ENCODE peak calls at places on chromosomes 11 and 22, in eight cellular contexts. V is astrocyte of the spinal cord, A is AG09309, F is thoracic aorta, N is lower lobe of right lung, U is AG04450, O is retinal pigment epithelial cell, K is epithelial cell of esophagus. Q is an unnamed sample.
A peak's percentile ranks its signal among the peaks of the same experiment; 100 is the strongest.

GRCh38 chr22:44521326-44521725 is 23.3 kb upstream of the RTL6 start:
- DNase-seq in N (no peak), A (no peak), V (no peak), F (no peak), O (no peak), U (no peak), K (no peak), Q (no peak)

GRCh38 chr22:27614291-27615007 is 187.1 kb downstream of the MN1 start:
- DNase-seq in U (no peak), K (no peak), F (no peak), N (no peak), O (no peak), A (no peak), V (no peak), Q (no peak)

GRCh38 chr22:42934338-42934737 is 77.3 kb upstream of the ARFGAP3 start:
- DNase-seq in V (no peak), U (no peak), A (no peak), N (no peak), K (no peak), F (no peak), O (no peak), Q (no peak)

GRCh38 chr11:86360775-86361395 is 13.8 kb upstream of the CCDC81 start:
- DNase-seq in U (peak; percentile 24), N (no peak), F (no peak), A (no peak), K (peak; percentile 58), O (no peak), V (peak; percentile 67), Q (no peak)

GRCh38 chr22:38739300-38740055 is 16.3 kb downstream of the SUN2 start:
- DNase-seq in K (no peak), A (no peak), U (no peak), N (no peak), V (no peak), F (no peak), O (no peak), Q (no peak)

GRCh38 chr11:121699801-121700200 is 247.0 kb upstream of the SORL1-AS1 start:
- DNase-seq in A (no peak), K (no peak), N (no peak), O (no peak), F (no peak), U (no peak), V (no peak), Q (no peak)

GRCh38 chr22:50010676-50011446 is 1.7 kb downstream of the IL17REL start:
- DNase-seq in K (no peak), O (no peak), F (no peak), A (no peak), V (no peak), U (no peak), N (peak; percentile 28), Q (no peak)

GRCh38 chr11:71456831-71457230 is 3.8 kb downstream of the NADSYN1 start:
- DNase-seq in K (no peak), F (no peak), U (no peak), V (no peak), A (no peak), O (no peak), N (no peak), Q (no peak)

GRCh38 chr11:18490736-18491485 is 35.3 kb downstream of the LDHAL6A start:
- DNase-seq in N (no peak), F (no peak), V (no peak), K (peak; percentile 20), A (no peak), O (no peak), U (no peak), Q (no peak)

GRCh38 chr22:49502126-49502826 is 325.4 kb downstream of the BRD1 start:
- DNase-seq in A (no peak), F (no peak), V (peak; percentile 4), K (no peak), N (no peak), U (no peak), O (peak; percentile 13), Q (peak; percentile 15)

GRCh38 chr11:72305077-72305476 is 61.1 kb upstream of the PHOX2A start:
- DNase-seq in F (no peak), K (no peak), O (no peak), A (no peak), N (no peak), U (no peak), V (no peak), Q (no peak)

GRCh38 chr11:69193151-69193550 is 37.4 kb downstream of the SMIM38 start:
- DNase-seq in A (no peak), V (no peak), N (no peak), F (no peak), U (no peak), K (no peak), O (no peak), Q (no peak)

GRCh38 chr11:119148855-119149370 is at the start of gene ABCG4:
- DNase-seq in F (no peak), N (peak; percentile 59), A (no peak), K (no peak), U (no peak), V (no peak), O (no peak), Q (no peak)

GRCh38 chr22:32951807-32952153 is 106.4 kb downstream of the SYN3 start:
- DNase-seq in O (no peak), A (no peak), U (no peak), F (no peak), N (peak; percentile 53), V (no peak), K (no peak), Q (no peak)

GRCh38 chr22:22878801-22879674 is 8.6 kb upstream of the IGLL5 start:
- DNase-seq in U (no peak), O (no peak), A (no peak), V (no peak), K (no peak), F (no peak), N (no peak), Q (no peak)

GRCh38 chr11:122099345-122100045 is 16.5 kb downstream of the BLID start:
- DNase-seq in F (no peak), O (no peak), A (no peak), V (peak; percentile 76), N (no peak), K (peak; percentile 39), U (no peak), Q (no peak)

GRCh38 chr11:72069200-72069599 is 11.1 kb downstream of the NUMA1 start:
- DNase-seq in K (no peak), N (no peak), F (no peak), A (no peak), O (no peak), V (no peak), U (no peak), Q (no peak)

GRCh38 chr11:128029219-128029722 is 558.1 kb downstream of the ETS1 start:
- DNase-seq in O (peak; percentile 21), N (no peak), F (no peak), V (no peak), K (no peak), A (no peak), U (no peak), Q (no peak)

GRCh38 chr11:46554205-46555162 is 39.3 kb downstream of the AMBRA1 start:
- DNase-seq in U (peak; percentile 30), K (peak; percentile 86), A (peak; percentile 57), V (peak; percentile 74), N (no peak), O (peak; percentile 72), F (no peak), Q (peak; percentile 93)

DNA sequence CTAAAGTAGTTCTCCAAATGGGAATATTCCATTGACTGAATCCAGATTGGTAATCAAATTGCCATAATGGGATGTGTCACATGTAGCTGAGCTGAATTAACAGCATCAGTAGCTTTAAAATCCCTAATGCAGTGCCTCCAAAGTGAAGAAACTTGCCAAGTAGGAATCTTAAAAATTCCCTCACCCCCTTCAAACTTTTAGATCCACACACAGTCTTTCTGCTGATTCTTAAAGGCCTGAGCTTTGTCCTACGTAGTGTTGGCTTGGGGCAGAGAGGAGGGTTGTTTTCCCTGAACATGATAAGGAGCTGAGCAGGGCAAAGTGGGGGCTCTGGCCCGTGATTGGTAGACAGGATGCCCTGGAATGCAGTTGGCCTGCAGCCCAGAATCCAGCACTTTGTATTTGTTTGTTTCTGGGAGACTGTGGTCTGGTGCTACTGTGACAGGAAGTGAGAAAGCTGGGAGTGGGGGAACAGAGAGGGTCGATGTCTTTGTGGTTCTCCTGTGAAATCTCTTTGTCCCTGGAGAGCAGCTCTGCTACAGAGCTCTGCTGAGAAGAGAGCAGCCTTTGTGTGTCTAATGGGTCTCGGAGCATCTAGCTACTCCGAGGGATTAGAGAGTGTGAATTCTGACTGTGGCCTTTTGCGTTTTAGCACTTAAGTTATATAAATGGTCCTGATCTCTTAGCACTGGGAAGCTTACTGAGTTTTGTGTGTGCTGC is 16.9 kb downstream of the CTNND1 start:
- DNase-seq in N (peak; percentile 93), V (peak; percentile 98), U (peak; percentile 95), K (peak; percentile 89), A (peak; percentile 89), F (peak; percentile 64), O (peak; percentile 100), Q (peak; percentile 90)
- H3K4me3 ChIP-seq in N (peak overlapping the region; percentile 33), V (peak overlapping the region; percentile 9), U (peak overlapping the region; percentile 10), K (peak overlapping the region; percentile 29), A (no peak overlapping the region), F (peak overlapping the region; percentile 42), O (peak overlapping the region; percentile 31), Q (peak overlapping the region; percentile 5)

GRCh38 chr11:67393437-67393836 is 1.7 kb downstream of the RAD9A start:
- DNase-seq in U (no peak), V (no peak), F (no peak), A (no peak), K (no peak), N (peak; percentile 54), O (no peak), Q (no peak)
- H3K4me3 ChIP-seq in U (no peak overlapping the region), V (no peak overlapping the region), F (no peak overlapping the region), A (no peak overlapping the region), K (no peak overlapping the region), N (no peak overlapping the region), O (no peak overlapping the region), Q (no peak overlapping the region)

GRCh38 chr11:84990141-84990540 is 637.0 kb downstream of the DLG2 start:
- DNase-seq in A (no peak), K (no peak), F (no peak), N (no peak), U (no peak), V (no peak), O (peak; percentile 90), Q (no peak)
- H3K4me3 ChIP-seq in A (no peak overlapping the region), K (no peak overlapping the region), F (no peak overlapping the region), N (no peak overlapping the region), U (no peak overlapping the region), V (no peak overlapping the region), O (no peak overlapping the region), Q (no peak overlapping the region)

GRCh38 chr22:19448076-19448607 is 631 bp upstream of the C22orf39 start:
- DNase-seq in F (no peak), O (no peak), U (no peak), N (no peak), V (peak; percentile 68), K (peak; percentile 60), A (no peak), Q (peak; percentile 31)

GRCh38 chr22:19447388-19448075 is at the start of gene C22orf39:
- DNase-seq in F (peak; percentile 68), N (peak; percentile 90), V (peak; percentile 93), U (peak; percentile 75), K (peak; percentile 95), A (peak; percentile 74), O (peak; percentile 82), Q (peak; percentile 67)

GRCh38 chr22:19449422-19449767 is 1.9 kb upstream of the C22orf39 start:
- DNase-seq in U (no peak), N (no peak), O (no peak), A (no peak), K (no peak), V (no peak), F (no peak), Q (no peak)

GRCh38 chr22:19450363-19451175 is 3.1 kb upstream of the C22orf39 start:
- DNase-seq in F (no peak), A (no peak), K (no peak), U (no peak), O (no peak), N (no peak), V (no peak), Q (no peak)

GRCh38 chr22:19448739-19449421 is 1.4 kb upstream of the C22orf39 start:
- DNase-seq in U (no peak), N (no peak), A (no peak), K (peak; percentile 9), F (no peak), V (no peak), O (no peak), Q (no peak)
- H3K4me3 ChIP-seq in U (peak overlapping the region; percentile 1), N (no peak overlapping the region), A (no peak overlapping the region), K (no peak overlapping the region), F (no peak overlapping the region), V (no peak overlapping the region), O (peak overlapping the region; percentile 88), Q (no peak overlapping the region)

Q was measured in epithelial cell of proximal tubule.